ENCODE peak calls at places on chromosomes 16 and 17, in nine cellular contexts. One of them, this sample, is unnamed.

GRCh38 chr16:87390641-87391323 is 1.4 kb upstream of the MAP1LC3B start:
- DNase-seq in AG04450: no peak
- DNase-seq in stimulated activated CD4-positive, alpha-beta T cell treated with anti-CD3 and anti-CD28 coated beads, Interleukin-15, amount 100 ng/mL, for 1 hour: no peak
- DNase-seq in iPS DF 19.7: no peak
- DNase-seq in C1 segment of cervical spinal cord: no peak
- DNase-seq in neural progenitor cell: peak
- DNase-seq in T47D: no peak
- DNase-seq in AG20443: no peak
- DNase-seq in stimulated activated CD8-positive, alpha-beta memory T cell treated with anti-CD3 and anti-CD28 coated beads, Interleukin-4, amount 100 ng/mL, for 1 hour: no peak
- DNase-seq in this sample: no peak

GRCh38 chr17:57001541-57001940 is 23.6 kb downstream of the SCPEP1 start:
- DNase-seq in AG04450: no peak
- DNase-seq in stimulated activated CD4-positive, alpha-beta T cell treated with anti-CD3 and anti-CD28 coated beads, Interleukin-15, amount 100 ng/mL, for 1 hour: no peak
- DNase-seq in iPS DF 19.7: no peak
- DNase-seq in C1 segment of cervical spinal cord: no peak
- DNase-seq in neural progenitor cell: no peak
- DNase-seq in T47D: no peak
- DNase-seq in AG20443: no peak
- DNase-seq in stimulated activated CD8-positive, alpha-beta memory T cell treated with anti-CD3 and anti-CD28 coated beads, Interleukin-4, amount 100 ng/mL, for 1 hour: no peak
- DNase-seq in this sample: no peak

GRCh38 chr17:68344701-68345136 is 53.4 kb downstream of the ARSG start:
- DNase-seq in AG04450: no peak
- DNase-seq in stimulated activated CD4-positive, alpha-beta T cell treated with anti-CD3 and anti-CD28 coated beads, Interleukin-15, amount 100 ng/mL, for 1 hour: no peak
- DNase-seq in iPS DF 19.7: no peak
- DNase-seq in C1 segment of cervical spinal cord: no peak
- DNase-seq in neural progenitor cell: peak
- DNase-seq in T47D: no peak
- DNase-seq in AG20443: no peak
- DNase-seq in stimulated activated CD8-positive, alpha-beta memory T cell treated with anti-CD3 and anti-CD28 coated beads, Interleukin-4, amount 100 ng/mL, for 1 hour: no peak
- DNase-seq in this sample: no peak

GRCh38 chr16:20803561-20804214 is 2.6 kb downstream of the ERI2 start:
- DNase-seq in AG04450: no peak
- DNase-seq in stimulated activated CD4-positive, alpha-beta T cell treated with anti-CD3 and anti-CD28 coated beads, Interleukin-15, amount 100 ng/mL, for 1 hour: no peak
- DNase-seq in iPS DF 19.7: no peak
- DNase-seq in C1 segment of cervical spinal cord: no peak
- DNase-seq in neural progenitor cell: no peak
- DNase-seq in T47D: no peak
- DNase-seq in AG20443: no peak
- DNase-seq in stimulated activated CD8-positive, alpha-beta memory T cell treated with anti-CD3 and anti-CD28 coated beads, Interleukin-4, amount 100 ng/mL, for 1 hour: no peak
- DNase-seq in this sample: no peak

GRCh38 chr17:7843536-7844291 is 9.7 kb downstream of the KDM6B start:
- DNase-seq in AG04450: peak
- DNase-seq in stimulated activated CD4-positive, alpha-beta T cell treated with anti-CD3 and anti-CD28 coated beads, Interleukin-15, amount 100 ng/mL, for 1 hour: peak
- DNase-seq in iPS DF 19.7: no peak
- DNase-seq in C1 segment of cervical spinal cord: peak
- DNase-seq in neural progenitor cell: peak
- DNase-seq in T47D: peak
- DNase-seq in AG20443: peak
- DNase-seq in stimulated activated CD8-positive, alpha-beta memory T cell treated with anti-CD3 and anti-CD28 coated beads, Interleukin-4, amount 100 ng/mL, for 1 hour: peak
- DNase-seq in this sample: peak

GRCh38 chr16:4344659-4345438 is 6.3 kb downstream of the PAM16 start:
- DNase-seq in AG04450: no peak
- DNase-seq in stimulated activated CD4-positive, alpha-beta T cell treated with anti-CD3 and anti-CD28 coated beads, Interleukin-15, amount 100 ng/mL, for 1 hour: no peak
- DNase-seq in iPS DF 19.7: no peak
- DNase-seq in C1 segment of cervical spinal cord: no peak
- DNase-seq in neural progenitor cell: no peak
- DNase-seq in T47D: no peak
- DNase-seq in AG20443: no peak
- DNase-seq in stimulated activated CD8-positive, alpha-beta memory T cell treated with anti-CD3 and anti-CD28 coated beads, Interleukin-4, amount 100 ng/mL, for 1 hour: no peak
- DNase-seq in this sample: peak

GRCh38 chr16:89529097-89529496 is 20.9 kb downstream of the SPG7 start:
- DNase-seq in AG04450: no peak
- DNase-seq in stimulated activated CD4-positive, alpha-beta T cell treated with anti-CD3 and anti-CD28 coated beads, Interleukin-15, amount 100 ng/mL, for 1 hour: no peak
- DNase-seq in iPS DF 19.7: no peak
- DNase-seq in C1 segment of cervical spinal cord: no peak
- DNase-seq in neural progenitor cell: no peak
- DNase-seq in T47D: no peak
- DNase-seq in AG20443: no peak
- DNase-seq in stimulated activated CD8-positive, alpha-beta memory T cell treated with anti-CD3 and anti-CD28 coated beads, Interleukin-4, amount 100 ng/mL, for 1 hour: no peak
- DNase-seq in this sample: no peak

GRCh38 chr16:75860654-75861053 is 134.4 kb upstream of the CPHXL start:
- DNase-seq in AG04450: no peak
- DNase-seq in stimulated activated CD4-positive, alpha-beta T cell treated with anti-CD3 and anti-CD28 coated beads, Interleukin-15, amount 100 ng/mL, for 1 hour: no peak
- DNase-seq in iPS DF 19.7: no peak
- DNase-seq in C1 segment of cervical spinal cord: no peak
- DNase-seq in neural progenitor cell: peak
- DNase-seq in T47D: no peak
- DNase-seq in AG20443: no peak
- DNase-seq in stimulated activated CD8-positive, alpha-beta memory T cell treated with anti-CD3 and anti-CD28 coated beads, Interleukin-4, amount 100 ng/mL, for 1 hour: no peak
- DNase-seq in this sample: peak

GRCh38 chr17:54455251-54455868 is 445.3 kb upstream of the TOM1L1 start:
- DNase-seq in AG04450: no peak
- DNase-seq in stimulated activated CD4-positive, alpha-beta T cell treated with anti-CD3 and anti-CD28 coated beads, Interleukin-15, amount 100 ng/mL, for 1 hour: no peak
- DNase-seq in iPS DF 19.7: no peak
- DNase-seq in C1 segment of cervical spinal cord: no peak
- DNase-seq in neural progenitor cell: no peak
- DNase-seq in T47D: no peak
- DNase-seq in AG20443: no peak
- DNase-seq in stimulated activated CD8-positive, alpha-beta memory T cell treated with anti-CD3 and anti-CD28 coated beads, Interleukin-4, amount 100 ng/mL, for 1 hour: no peak
- DNase-seq in this sample: no peak

This sample was measured in NCI-H2227 treated with DMSO at 0.1 percent for 48 hours.